ENCODE peak calls at places on chromosomes 16 and 17, in four cellular contexts. One of them, this sample, is unnamed.

GRCh38 chr17:44448412-44448811 is 54.8 kb downstream of the GPATCH8 start:
- DNase-seq in K562: no peak
- DNase-seq in WTC11: no peak
- DNase-seq in HepG2: no peak
- DNase-seq in this sample: no peak

GRCh38 chr17:64787255-64787920 is 125.3 kb upstream of the SMURF2 start:
- DNase-seq in K562: no peak
- DNase-seq in WTC11: no peak
- DNase-seq in HepG2: peak
- DNase-seq in this sample: no peak

GRCh38 chr16:70574595-70575271 is 51.1 kb downstream of the SF3B3 start:
- DNase-seq in K562: no peak
- DNase-seq in HepG2: no peak
- DNase-seq in WTC11: no peak
- DNase-seq in this sample: no peak

GRCh38 chr17:732788-733720 is 658 bp downstream of the TLCD3A start:
- DNase-seq in HepG2: no peak
- DNase-seq in WTC11: peak
- DNase-seq in K562: peak
- DNase-seq in this sample: peak

GRCh38 chr17:35668807-35669206 is 62.6 kb upstream of the RASL10B start:
- DNase-seq in HepG2: no peak
- DNase-seq in K562: no peak
- DNase-seq in WTC11: no peak
- DNase-seq in this sample: no peak

GRCh38 chr17:918102-918740 is 61.4 kb downstream of the NXN start:
- DNase-seq in WTC11: no peak
- DNase-seq in HepG2: no peak
- DNase-seq in K562: no peak
- DNase-seq in this sample: no peak

GRCh38 chr16:71895679-71896385 is 501 bp downstream of the IST1 start:
- DNase-seq in K562: peak
- DNase-seq in WTC11: peak
- DNase-seq in HepG2: no peak
- DNase-seq in this sample: peak

GRCh38 chr17:27361695-27362094 is 67.8 kb downstream of the WSB1 start:
- DNase-seq in HepG2: no peak
- DNase-seq in WTC11: no peak
- DNase-seq in K562: no peak
- DNase-seq in this sample: no peak

GRCh38 chr16:89583197-89583894 is 7.8 kb downstream of the CPNE7 start:
- DNase-seq in HepG2: no peak
- DNase-seq in WTC11: no peak
- DNase-seq in K562: no peak
- DNase-seq in this sample: no peak

GRCh38 chr16:82395212-82395611 is 225.2 kb upstream of the MPHOSPH6 start:
- DNase-seq in K562: no peak
- DNase-seq in HepG2: peak
- DNase-seq in WTC11: no peak
- DNase-seq in this sample: no peak

GRCh38 chr17:68450391-68450790 is 6.9 kb downstream of the WIPI1 start:
- DNase-seq in K562: no peak
- DNase-seq in WTC11: no peak
- DNase-seq in HepG2: no peak
- DNase-seq in this sample: no peak

GRCh38 chr16:69194488-69194887 is 7.5 kb downstream of the SNTB2 start:
- DNase-seq in WTC11: no peak
- DNase-seq in HepG2: no peak
- DNase-seq in K562: no peak
- DNase-seq in this sample: no peak

GRCh38 chr17:41551370-41551769 is 20.5 kb downstream of the KRT9 start:
- DNase-seq in HepG2: no peak
- DNase-seq in WTC11: no peak
- DNase-seq in K562: no peak
- DNase-seq in this sample: no peak

GRCh38 chr16:81716478-81717210 is 62.4 kb upstream of the PLCG2 start:
- DNase-seq in K562: no peak
- DNase-seq in HepG2: no peak
- DNase-seq in WTC11: no peak
- DNase-seq in this sample: no peak

GRCh38 chr17:67443931-67444597 is 67.0 kb downstream of the PITPNC1 start:
- DNase-seq in K562: no peak
- DNase-seq in WTC11: no peak
- DNase-seq in HepG2: no peak
- DNase-seq in this sample: no peak

GRCh38 chr17:57551321-57552079 is 193.6 kb downstream of the CCDC182 start:
- DNase-seq in K562: no peak
- DNase-seq in WTC11: no peak
- DNase-seq in HepG2: no peak
- DNase-seq in this sample: no peak

GRCh38 chr17:55089955-55090573 is 121.5 kb downstream of the STXBP4 start:
- DNase-seq in WTC11: no peak
- DNase-seq in HepG2: peak
- DNase-seq in K562: peak
- DNase-seq in this sample: no peak

GRCh38 chr16:69017036-69017783 is 88.2 kb upstream of the HAS3 start:
- DNase-seq in WTC11: no peak
- DNase-seq in K562: peak
- DNase-seq in HepG2: no peak
- DNase-seq in this sample: no peak

GRCh38 chr17:5762191-5762590 is 177.9 kb upstream of the NLRP1 start:
- DNase-seq in HepG2: no peak
- DNase-seq in WTC11: no peak
- DNase-seq in K562: no peak
- DNase-seq in this sample: no peak

GRCh38 chr17:61384384-61385090 is 15.1 kb upstream of the TBX2 start:
- DNase-seq in WTC11: no peak
- DNase-seq in K562: no peak
- DNase-seq in HepG2: no peak
- DNase-seq in this sample: no peak

GRCh38 chr17:42363767-42364585 is 24.3 kb downstream of the STAT3 start:
- DNase-seq in HepG2: no peak
- DNase-seq in K562: no peak
- DNase-seq in WTC11: no peak
- DNase-seq in this sample: no peak

GRCh38 chr16:3659200-3659599 is 4.7 kb downstream of the DNASE1 start:
- DNase-seq in HepG2: no peak
- DNase-seq in K562: no peak
- DNase-seq in WTC11: no peak
- DNase-seq in this sample: no peak

GRCh38 chr16:57151369-57151768 is 34.5 kb downstream of the PSME3IP1 start:
- DNase-seq in WTC11: no peak
- DNase-seq in K562: no peak
- DNase-seq in HepG2: no peak
- DNase-seq in this sample: no peak

GRCh38 chr16:47916266-47916665 is 239.5 kb downstream of the ABCC12 start:
- DNase-seq in K562: no peak
- DNase-seq in WTC11: no peak
- DNase-seq in HepG2: no peak
- DNase-seq in this sample: no peak

GRCh38 chr17:751269-752001 is 629 bp downstream of the GEMIN4 start:
- DNase-seq in HepG2: no peak
- DNase-seq in K562: peak
- DNase-seq in WTC11: peak
- DNase-seq in this sample: peak

GRCh38 chr16:72937916-72938315 is 110.0 kb downstream of the ZFHX3 start:
- DNase-seq in K562: no peak
- DNase-seq in HepG2: no peak
- DNase-seq in WTC11: no peak
- DNase-seq in this sample: no peak

GRCh38 chr16:736936-737481 is 3.8 kb downstream of the CIAO3 start:
- DNase-seq in K562: no peak
- DNase-seq in HepG2: no peak
- DNase-seq in WTC11: no peak
- DNase-seq in this sample: no peak

GRCh38 chr16:4214215-4214621 is 27.7 kb downstream of the SRL start:
- DNase-seq in K562: no peak
- DNase-seq in WTC11: no peak
- DNase-seq in HepG2: peak
- DNase-seq in this sample: no peak

GRCh38 chr16:87945351-87946042 is 5.7 kb upstream of the BANP start:
- DNase-seq in HepG2: no peak
- DNase-seq in K562: no peak
- DNase-seq in WTC11: peak
- DNase-seq in this sample: no peak

GRCh38 chr17:81329927-81330883 is 35.1 kb upstream of the SLC38A10 start:
- DNase-seq in WTC11: no peak
- DNase-seq in HepG2: peak
- DNase-seq in K562: no peak
- DNase-seq in this sample: peak
- TF ChIP-seq ELF4 in WTC11: no peak
- TF ChIP-seq ELF4 in HepG2: no peak
- TF ChIP-seq ELF4 in K562: no peak
- TF ChIP-seq ELF4 in this sample: no peak

GRCh38 chr16:78932395-78932794 is 668.1 kb downstream of the MAF start:
- DNase-seq in K562: no peak
- DNase-seq in HepG2: no peak
- DNase-seq in WTC11: no peak
- DNase-seq in this sample: no peak
- TF ChIP-seq ELF4 in K562: no peak
- TF ChIP-seq ELF4 in HepG2: no peak
- TF ChIP-seq ELF4 in WTC11: no peak
- TF ChIP-seq ELF4 in this sample: no peak

DNA sequence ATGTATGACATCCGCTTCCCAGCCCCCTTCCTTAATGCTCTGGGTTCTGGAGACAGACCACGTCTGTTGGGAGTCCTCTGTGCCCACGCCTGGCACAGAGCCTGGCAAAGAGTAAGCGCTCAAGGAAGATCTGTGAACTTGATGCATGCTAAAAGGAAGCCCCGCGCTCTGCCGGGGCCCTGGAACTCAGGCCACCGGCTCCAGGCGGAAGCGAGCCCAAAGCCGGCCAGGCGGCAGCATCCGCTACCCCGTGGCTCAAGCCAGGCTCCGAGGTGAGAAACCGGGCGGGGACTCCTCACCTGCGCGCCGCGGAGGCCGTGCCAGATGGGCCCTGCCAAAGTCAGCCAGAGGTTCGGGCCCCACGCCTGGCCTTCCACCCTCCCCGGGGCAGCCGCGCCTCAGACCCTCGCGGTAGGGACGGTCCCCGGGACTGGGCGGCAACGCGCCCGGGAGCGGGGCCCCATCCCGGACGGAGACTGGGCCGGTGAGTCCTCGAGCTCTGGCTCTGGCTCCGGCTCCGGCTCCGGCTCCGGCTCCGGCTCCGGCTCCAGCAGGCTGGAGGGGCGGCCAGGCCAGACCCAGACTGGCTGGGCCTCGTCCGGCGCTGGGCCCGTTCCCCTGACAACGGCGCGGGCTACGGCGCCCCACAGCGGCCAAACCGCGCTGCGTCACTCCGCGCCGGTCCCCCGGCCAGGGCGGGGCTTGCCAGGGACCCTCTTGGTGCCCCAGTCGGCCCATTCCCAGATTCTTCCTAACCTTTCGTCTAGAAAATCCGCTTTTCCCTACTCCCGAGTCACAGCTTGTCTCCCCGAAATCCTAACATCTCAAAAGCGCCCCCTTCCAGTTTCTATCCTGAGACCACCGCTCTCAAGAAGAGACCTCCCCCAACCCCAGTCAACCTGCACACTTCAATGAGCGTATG is at the start of gene ZDHHC1:
- DNase-seq in WTC11: peak
- DNase-seq in K562: no peak
- DNase-seq in HepG2: no peak
- DNase-seq in this sample: peak
- TF ChIP-seq ELF4 in WTC11: no peak
- TF ChIP-seq ELF4 in K562: no peak
- TF ChIP-seq ELF4 in HepG2: no peak
- TF ChIP-seq ELF4 in this sample: no peak

GRCh38 chr17:38871247-38871991 is 1.6 kb downstream of the LASP1 start:
- DNase-seq in WTC11: no peak
- DNase-seq in HepG2: peak
- DNase-seq in K562: peak
- DNase-seq in this sample: no peak
- TF ChIP-seq ELF4 in WTC11: no peak
- TF ChIP-seq ELF4 in HepG2: no peak
- TF ChIP-seq ELF4 in K562: no peak
- TF ChIP-seq ELF4 in this sample: no peak

This sample was measured in HEK293T.